ENCODE peak calls at places on chromosomes 12 and 14, in eight cellular contexts. One of them, this sample, is unnamed.

GRCh38 chr12:92582888-92583287 is 119.9 kb upstream of the PLEKHG7 start:
- DNase-seq in stimulated activated CD4-positive, alpha-beta T cell treated with anti-CD3 and anti-CD28 coated beads, Interleukin-12 subunit alpha, Interleukin-12 subunit beta, amount 100 ng/mL, for 4 hours: no peak
- DNase-seq in frontal cortex: no peak
- DNase-seq in ascending aorta: no peak
- DNase-seq in fibroblast of mammary gland: no peak
- DNase-seq in activated CD8-positive, alpha-beta memory T cell treated with anti-CD3 and anti-CD28 coated beads, Interleukin-2, amount 50 U/mL, for 48 hours: no peak
- DNase-seq in CD8-positive, alpha-beta T cell: no peak
- DNase-seq in activated T-helper 1 cell treated with anti-CD3 and anti-CD28 coated beads, Interleukin-2, amount 50 U/mL, for 16 hours: no peak
- DNase-seq in this sample: no peak

GRCh38 chr12:131911851-131912525 is 17.1 kb upstream of the PUS1 start:
- DNase-seq in stimulated activated CD4-positive, alpha-beta T cell treated with anti-CD3 and anti-CD28 coated beads, Interleukin-12 subunit alpha, Interleukin-12 subunit beta, amount 100 ng/mL, for 4 hours: no peak
- DNase-seq in frontal cortex: no peak
- DNase-seq in ascending aorta: no peak
- DNase-seq in fibroblast of mammary gland: peak; percentile 11
- DNase-seq in activated CD8-positive, alpha-beta memory T cell treated with anti-CD3 and anti-CD28 coated beads, Interleukin-2, amount 50 U/mL, for 48 hours: no peak
- DNase-seq in CD8-positive, alpha-beta T cell: no peak
- DNase-seq in activated T-helper 1 cell treated with anti-CD3 and anti-CD28 coated beads, Interleukin-2, amount 50 U/mL, for 16 hours: no peak
- DNase-seq in this sample: no peak

GRCh38 chr14:93013368-93013719 is 90.4 kb downstream of the CHGA start:
- DNase-seq in stimulated activated CD4-positive, alpha-beta T cell treated with anti-CD3 and anti-CD28 coated beads, Interleukin-12 subunit alpha, Interleukin-12 subunit beta, amount 100 ng/mL, for 4 hours: no peak
- DNase-seq in frontal cortex: no peak
- DNase-seq in ascending aorta: no peak
- DNase-seq in fibroblast of mammary gland: peak; percentile 78
- DNase-seq in activated CD8-positive, alpha-beta memory T cell treated with anti-CD3 and anti-CD28 coated beads, Interleukin-2, amount 50 U/mL, for 48 hours: no peak
- DNase-seq in CD8-positive, alpha-beta T cell: no peak
- DNase-seq in activated T-helper 1 cell treated with anti-CD3 and anti-CD28 coated beads, Interleukin-2, amount 50 U/mL, for 16 hours: no peak
- DNase-seq in this sample: no peak

GRCh38 chr14:96231731-96232130 is 24.3 kb upstream of the BDKRB1 start:
- DNase-seq in stimulated activated CD4-positive, alpha-beta T cell treated with anti-CD3 and anti-CD28 coated beads, Interleukin-12 subunit alpha, Interleukin-12 subunit beta, amount 100 ng/mL, for 4 hours: no peak
- DNase-seq in frontal cortex: no peak
- DNase-seq in ascending aorta: no peak
- DNase-seq in fibroblast of mammary gland: no peak
- DNase-seq in activated CD8-positive, alpha-beta memory T cell treated with anti-CD3 and anti-CD28 coated beads, Interleukin-2, amount 50 U/mL, for 48 hours: no peak
- DNase-seq in CD8-positive, alpha-beta T cell: no peak
- DNase-seq in activated T-helper 1 cell treated with anti-CD3 and anti-CD28 coated beads, Interleukin-2, amount 50 U/mL, for 16 hours: no peak
- DNase-seq in this sample: no peak

GRCh38 chr14:105476937-105477658 is 2.5 kb downstream of the CRIP2 start:
- DNase-seq in stimulated activated CD4-positive, alpha-beta T cell treated with anti-CD3 and anti-CD28 coated beads, Interleukin-12 subunit alpha, Interleukin-12 subunit beta, amount 100 ng/mL, for 4 hours: no peak
- DNase-seq in frontal cortex: no peak
- DNase-seq in ascending aorta: no peak
- DNase-seq in fibroblast of mammary gland: no peak
- DNase-seq in activated CD8-positive, alpha-beta memory T cell treated with anti-CD3 and anti-CD28 coated beads, Interleukin-2, amount 50 U/mL, for 48 hours: no peak
- DNase-seq in CD8-positive, alpha-beta T cell: no peak
- DNase-seq in activated T-helper 1 cell treated with anti-CD3 and anti-CD28 coated beads, Interleukin-2, amount 50 U/mL, for 16 hours: no peak
- DNase-seq in this sample: no peak

GRCh38 chr12:22042981-22043669 is 2.9 kb upstream of the CMAS start:
- DNase-seq in stimulated activated CD4-positive, alpha-beta T cell treated with anti-CD3 and anti-CD28 coated beads, Interleukin-12 subunit alpha, Interleukin-12 subunit beta, amount 100 ng/mL, for 4 hours: no peak
- DNase-seq in frontal cortex: no peak
- DNase-seq in ascending aorta: no peak
- DNase-seq in fibroblast of mammary gland: peak; percentile 87
- DNase-seq in activated CD8-positive, alpha-beta memory T cell treated with anti-CD3 and anti-CD28 coated beads, Interleukin-2, amount 50 U/mL, for 48 hours: no peak
- DNase-seq in CD8-positive, alpha-beta T cell: no peak
- DNase-seq in activated T-helper 1 cell treated with anti-CD3 and anti-CD28 coated beads, Interleukin-2, amount 50 U/mL, for 16 hours: no peak
- DNase-seq in this sample: no peak

GRCh38 chr14:59576332-59577294 is at the start of gene CCDC175:
- DNase-seq in stimulated activated CD4-positive, alpha-beta T cell treated with anti-CD3 and anti-CD28 coated beads, Interleukin-12 subunit alpha, Interleukin-12 subunit beta, amount 100 ng/mL, for 4 hours: peak; percentile 83
- DNase-seq in frontal cortex: peak; percentile 38
- DNase-seq in ascending aorta: peak; percentile 40
- DNase-seq in fibroblast of mammary gland: peak; percentile 67
- DNase-seq in activated CD8-positive, alpha-beta memory T cell treated with anti-CD3 and anti-CD28 coated beads, Interleukin-2, amount 50 U/mL, for 48 hours: peak; percentile 93
- DNase-seq in CD8-positive, alpha-beta T cell: peak; percentile 71
- DNase-seq in activated T-helper 1 cell treated with anti-CD3 and anti-CD28 coated beads, Interleukin-2, amount 50 U/mL, for 16 hours: peak; percentile 67
- DNase-seq in this sample: no peak

GRCh38 chr14:50062438-50063039 is 53.8 kb downstream of the VCPKMT start:
- DNase-seq in stimulated activated CD4-positive, alpha-beta T cell treated with anti-CD3 and anti-CD28 coated beads, Interleukin-12 subunit alpha, Interleukin-12 subunit beta, amount 100 ng/mL, for 4 hours: peak; percentile 58
- DNase-seq in frontal cortex: no peak
- DNase-seq in ascending aorta: no peak
- DNase-seq in fibroblast of mammary gland: peak; percentile 74
- DNase-seq in activated CD8-positive, alpha-beta memory T cell treated with anti-CD3 and anti-CD28 coated beads, Interleukin-2, amount 50 U/mL, for 48 hours: peak; percentile 74
- DNase-seq in CD8-positive, alpha-beta T cell: peak; percentile 78
- DNase-seq in activated T-helper 1 cell treated with anti-CD3 and anti-CD28 coated beads, Interleukin-2, amount 50 U/mL, for 16 hours: peak; percentile 70
- DNase-seq in this sample: peak; percentile 33

GRCh38 chr12:22256634-22257033 is 77.9 kb downstream of the ST8SIA1 start:
- DNase-seq in stimulated activated CD4-positive, alpha-beta T cell treated with anti-CD3 and anti-CD28 coated beads, Interleukin-12 subunit alpha, Interleukin-12 subunit beta, amount 100 ng/mL, for 4 hours: no peak
- DNase-seq in frontal cortex: no peak
- DNase-seq in ascending aorta: no peak
- DNase-seq in fibroblast of mammary gland: no peak
- DNase-seq in activated CD8-positive, alpha-beta memory T cell treated with anti-CD3 and anti-CD28 coated beads, Interleukin-2, amount 50 U/mL, for 48 hours: no peak
- DNase-seq in CD8-positive, alpha-beta T cell: no peak
- DNase-seq in activated T-helper 1 cell treated with anti-CD3 and anti-CD28 coated beads, Interleukin-2, amount 50 U/mL, for 16 hours: no peak
- DNase-seq in this sample: no peak

GRCh38 chr12:126428769-126429168 is 1363.5 kb downstream of the AACS start:
- DNase-seq in stimulated activated CD4-positive, alpha-beta T cell treated with anti-CD3 and anti-CD28 coated beads, Interleukin-12 subunit alpha, Interleukin-12 subunit beta, amount 100 ng/mL, for 4 hours: no peak
- DNase-seq in frontal cortex: no peak
- DNase-seq in ascending aorta: no peak
- DNase-seq in fibroblast of mammary gland: no peak
- DNase-seq in activated CD8-positive, alpha-beta memory T cell treated with anti-CD3 and anti-CD28 coated beads, Interleukin-2, amount 50 U/mL, for 48 hours: no peak
- DNase-seq in CD8-positive, alpha-beta T cell: no peak
- DNase-seq in activated T-helper 1 cell treated with anti-CD3 and anti-CD28 coated beads, Interleukin-2, amount 50 U/mL, for 16 hours: no peak
- DNase-seq in this sample: no peak

This sample was measured in esophagus squamous epithelium.